ENCODE peak calls at places on chromosomes 7 and 10, in four cellular contexts. N is kidney glomerular epithelial cell, M is brain microvascular endothelial cell, T is OCI-LY7. V is an unnamed sample.

GRCh38 chr7:42237162-42237821 is at the start of gene GLI3:
- DNase-seq in N (peak), M (peak), T (no peak), V (peak)

GRCh38 chr10:3554121-3554522 is 230.9 kb downstream of the KLF6 start:
- DNase-seq in N (no peak), M (no peak), T (no peak), V (no peak)

GRCh38 chr10:132066812-132067211 is 1.1 kb downstream of the JAKMIP3 start:
- DNase-seq in N (no peak), M (no peak), T (no peak), V (no peak)

GRCh38 chr7:34759477-34760125 is 101.6 kb downstream of the NPSR1 start:
- DNase-seq in N (peak), M (peak), T (peak), V (peak)

GRCh38 chr10:94299417-94299816 is 63.3 kb downstream of the NOC3L start:
- DNase-seq in N (peak), M (peak), T (no peak), V (peak)

GRCh38 chr10:101032637-101033201 is 1.7 kb downstream of the SFXN3 start:
- DNase-seq in N (peak), M (peak), T (no peak), V (peak)

GRCh38 chr7:116380030-116380429 is 119.5 kb upstream of the CAV2 start:
- DNase-seq in N (no peak), M (no peak), T (no peak), V (no peak)

GRCh38 chr10:43923328-43923727 is 274.6 kb upstream of the ZNF32 start:
- DNase-seq in N (no peak), M (no peak), T (peak), V (no peak)

GRCh38 chr7:114426824-114427223 is 12.2 kb downstream of the FOXP2 start:
- DNase-seq in N (peak), M (peak), T (no peak), V (no peak)

GRCh38 chr7:64463636-64464375 is 99.1 kb downstream of the ZNF680 start:
- DNase-seq in N (peak), M (peak), T (no peak), V (no peak)

GRCh38 chr10:7942859-7943258 is 111.6 kb upstream of the GATA3 start:
- DNase-seq in N (no peak), M (no peak), T (no peak), V (no peak)

GRCh38 chr10:59611048-59611447 is 98.6 kb downstream of the SLC16A9 start:
- DNase-seq in N (no peak), M (no peak), T (no peak), V (no peak)

GRCh38 chr7:25967278-25968204 is 184.5 kb upstream of the NFE2L3 start:
- DNase-seq in N (no peak), M (no peak), T (peak), V (no peak)

GRCh38 chr10:129963076-129963830 is 821 bp downstream of the EBF3 start:
- DNase-seq in N (no peak), M (no peak), T (no peak), V (no peak)

GRCh38 chr10:123250640-123251039 is 96.4 kb downstream of the BUB3 start:
- DNase-seq in N (no peak), M (no peak), T (no peak), V (no peak)

GRCh38 chr7:39624202-39624807 is 933 bp downstream of the RALA start:
- DNase-seq in N (no peak), M (no peak), T (peak), V (no peak)

GRCh38 chr10:118543714-118544400 is 51.6 kb downstream of the PRLHR start:
- DNase-seq in N (peak), M (peak), T (peak), V (peak)

GRCh38 chr7:135291809-135292253 is 58.2 kb downstream of the STRA8 start:
- DNase-seq in N (peak), M (peak), T (no peak), V (peak)

GRCh38 chr7:120055300-120055699 is 217.7 kb upstream of the KCND2 start:
- DNase-seq in N (peak), M (peak), T (no peak), V (peak)

GRCh38 chr7:114818501-114818900 is 103.4 kb upstream of the MDFIC start:
- DNase-seq in N (peak), M (peak), T (no peak), V (peak)

GRCh38 chr10:11165591-11166543 is 148.2 kb downstream of the CELF2 start:
- DNase-seq in N (no peak), M (no peak), T (peak), V (peak)

GRCh38 chr10:15436696-15437095 is 65.6 kb upstream of the FAM171A1 start:
- DNase-seq in N (no peak), M (peak), T (no peak), V (peak)

GRCh38 chr10:78859266-78859665 is 209.5 kb upstream of the ZMIZ1 start:
- DNase-seq in N (no peak), M (no peak), T (no peak), V (no peak)

GRCh38 chr7:49639808-49640207 is 133.6 kb upstream of the VWC2 start:
- DNase-seq in N (no peak), M (no peak), T (no peak), V (no peak)

GRCh38 chr10:97475936-97476594 is 22.2 kb downstream of the MMS19 start:
- DNase-seq in N (no peak), M (peak), T (no peak), V (peak)

GRCh38 chr10:62690703-62691102 is 113.8 kb upstream of the ADO start:
- DNase-seq in N (no peak), M (no peak), T (peak), V (no peak)

GRCh38 chr7:45003789-45004188 is 3.8 kb downstream of the CCM2 start:
- DNase-seq in N (no peak), M (no peak), T (no peak), V (no peak)

GRCh38 chr7:134070673-134071072 is 56.5 kb upstream of the LRGUK start:
- DNase-seq in N (no peak), M (no peak), T (no peak), V (no peak)

GRCh38 chr10:24762966-24763623 is 39.4 kb upstream of the ARHGAP21 start:
- DNase-seq in N (peak), M (peak), T (no peak), V (peak)

GRCh38 chr7:24572421-24573007 is 738 bp upstream of the PALS2 start:
- DNase-seq in N (peak), M (peak), T (peak), V (peak)

GRCh38 chr10:70559861-70560260 is 42.7 kb downstream of the PRF1 start:
- DNase-seq in N (no peak), M (no peak), T (no peak), V (no peak)

GRCh38 chr10:87723500-87723899 is 63.8 kb downstream of the PAPSS2 start:
- DNase-seq in N (no peak), M (no peak), T (no peak), V (no peak)

GRCh38 chr7:127365957-127366315 is 26.6 kb downstream of the ZNF800 start:
- DNase-seq in N (no peak), M (no peak), T (no peak), V (no peak)

GRCh38 chr7:388461-388960 is 98.5 kb downstream of the FOXL3 start:
- DNase-seq in N (no peak), M (no peak), T (no peak), V (no peak)

GRCh38 chr7:77782383-77782782 is 15.9 kb downstream of the TMEM60 start:
- DNase-seq in N (no peak), M (no peak), T (no peak), V (no peak)

GRCh38 chr10:79320785-79321493 is 26.3 kb upstream of the PPIF start:
- DNase-seq in N (peak), M (peak), T (no peak), V (peak)

GRCh38 chr10:104339469-104340098 is 1.3 kb upstream of the ITPRIP start:
- DNase-seq in N (peak), M (peak), T (no peak), V (peak)